ENCODE peak calls at places on chromosomes 1 and 21, in four cellular contexts. One of them, this sample, is unnamed.

GRCh38 chr1:41501581-41501980 is 17.1 kb upstream of the EDN2 start:
- DNase-seq in non-pigmented ciliary epithelial cell: no peak
- DNase-seq in NT2/D1: no peak
- DNase-seq in brain microvascular endothelial cell: no peak
- DNase-seq in this sample: no peak

GRCh38 chr1:242870944-242871343 is 346.4 kb upstream of the PLD5 start:
- DNase-seq in NT2/D1: no peak
- DNase-seq in non-pigmented ciliary epithelial cell: no peak
- DNase-seq in brain microvascular endothelial cell: no peak
- DNase-seq in this sample: no peak

GRCh38 chr1:24416666-24417391 is 1.2 kb downstream of the NIPAL3 start:
- DNase-seq in NT2/D1: no peak
- DNase-seq in non-pigmented ciliary epithelial cell: peak; percentile 98
- DNase-seq in brain microvascular endothelial cell: peak; percentile 97
- DNase-seq in this sample: peak; percentile 78

GRCh38 chr21:23886828-23887708 is 1720.2 kb downstream of the MRPL39 start:
- DNase-seq in non-pigmented ciliary epithelial cell: no peak
- DNase-seq in brain microvascular endothelial cell: no peak
- DNase-seq in NT2/D1: no peak
- DNase-seq in this sample: no peak

GRCh38 chr1:173489149-173489600 is 12.0 kb downstream of the PRDX6 start:
- DNase-seq in brain microvascular endothelial cell: no peak
- DNase-seq in non-pigmented ciliary epithelial cell: no peak
- DNase-seq in NT2/D1: no peak
- DNase-seq in this sample: no peak

GRCh38 chr21:33860332-33860879 is 55.2 kb downstream of the ATP5PO start:
- DNase-seq in NT2/D1: no peak
- DNase-seq in brain microvascular endothelial cell: no peak
- DNase-seq in non-pigmented ciliary epithelial cell: no peak
- DNase-seq in this sample: no peak

GRCh38 chr1:14421977-14422609 is 176.4 kb upstream of the KAZN start:
- DNase-seq in brain microvascular endothelial cell: no peak
- DNase-seq in non-pigmented ciliary epithelial cell: no peak
- DNase-seq in NT2/D1: no peak
- DNase-seq in this sample: no peak

GRCh38 chr1:167934407-167935251 is 1.9 kb upstream of the DCAF6 start:
- DNase-seq in non-pigmented ciliary epithelial cell: no peak
- DNase-seq in brain microvascular endothelial cell: no peak
- DNase-seq in NT2/D1: no peak
- DNase-seq in this sample: no peak

GRCh38 chr1:151130837-151131586 is 15.4 kb downstream of the SEMA6C start:
- DNase-seq in NT2/D1: peak; percentile 98
- DNase-seq in brain microvascular endothelial cell: peak; percentile 83
- DNase-seq in non-pigmented ciliary epithelial cell: peak; percentile 76
- DNase-seq in this sample: no peak

GRCh38 chr1:171913385-171913784 is 72.1 kb downstream of the DNM3 start:
- DNase-seq in non-pigmented ciliary epithelial cell: no peak
- DNase-seq in NT2/D1: no peak
- DNase-seq in brain microvascular endothelial cell: no peak
- DNase-seq in this sample: no peak

GRCh38 chr1:200038645-200038986 is 11.1 kb downstream of the NR5A2 start:
- DNase-seq in non-pigmented ciliary epithelial cell: no peak
- DNase-seq in brain microvascular endothelial cell: no peak
- DNase-seq in NT2/D1: peak; percentile 95
- DNase-seq in this sample: no peak

GRCh38 chr1:46806196-46807020 is 7.6 kb downstream of the CYP4B1 start:
- DNase-seq in non-pigmented ciliary epithelial cell: no peak
- DNase-seq in brain microvascular endothelial cell: no peak
- DNase-seq in NT2/D1: no peak
- DNase-seq in this sample: no peak

GRCh38 chr1:33082575-33083112 is 1.7 kb downstream of the AZIN2 start:
- DNase-seq in NT2/D1: no peak
- DNase-seq in non-pigmented ciliary epithelial cell: no peak
- DNase-seq in brain microvascular endothelial cell: no peak
- DNase-seq in this sample: no peak

GRCh38 chr1:195637474-195637873 is 970.8 kb downstream of the KCNT2 start:
- DNase-seq in NT2/D1: no peak
- DNase-seq in non-pigmented ciliary epithelial cell: no peak
- DNase-seq in brain microvascular endothelial cell: no peak
- DNase-seq in this sample: no peak

GRCh38 chr1:10429868-10430215 is 391 bp upstream of the CENPS start:
- DNase-seq in NT2/D1: no peak
- DNase-seq in brain microvascular endothelial cell: no peak
- DNase-seq in non-pigmented ciliary epithelial cell: no peak
- DNase-seq in this sample: no peak

GRCh38 chr1:37277366-37277765 is 197.0 kb upstream of the ZC3H12A start:
- DNase-seq in NT2/D1: no peak
- DNase-seq in brain microvascular endothelial cell: no peak
- DNase-seq in non-pigmented ciliary epithelial cell: no peak
- DNase-seq in this sample: no peak

GRCh38 chr1:165629848-165630628 is 996 bp upstream of the MGST3 start:
- DNase-seq in non-pigmented ciliary epithelial cell: no peak
- DNase-seq in NT2/D1: peak; percentile 28
- DNase-seq in brain microvascular endothelial cell: no peak
- DNase-seq in this sample: no peak

GRCh38 chr1:82978461-82979324 is 1020.2 kb downstream of the TTLL7 start:
- DNase-seq in NT2/D1: peak; percentile 88
- DNase-seq in brain microvascular endothelial cell: no peak
- DNase-seq in non-pigmented ciliary epithelial cell: no peak
- DNase-seq in this sample: no peak

GRCh38 chr1:220335668-220336067 is 63.4 kb upstream of the RAB3GAP2 start:
- DNase-seq in NT2/D1: no peak
- DNase-seq in brain microvascular endothelial cell: no peak
- DNase-seq in non-pigmented ciliary epithelial cell: no peak
- DNase-seq in this sample: no peak

GRCh38 chr1:185681034-185681633 is 53.1 kb upstream of the HMCN1 start:
- DNase-seq in non-pigmented ciliary epithelial cell: peak; percentile 5
- DNase-seq in brain microvascular endothelial cell: peak; percentile 42
- DNase-seq in NT2/D1: peak; percentile 56
- DNase-seq in this sample: no peak

GRCh38 chr1:16233431-16233830 is 3.6 kb downstream of the CPLANE2 start:
- DNase-seq in brain microvascular endothelial cell: no peak
- DNase-seq in NT2/D1: no peak
- DNase-seq in non-pigmented ciliary epithelial cell: no peak
- DNase-seq in this sample: no peak

GRCh38 chr1:32464191-32464715 is 619 bp upstream of the ZBTB8B start:
- DNase-seq in brain microvascular endothelial cell: no peak
- DNase-seq in NT2/D1: no peak
- DNase-seq in non-pigmented ciliary epithelial cell: no peak
- DNase-seq in this sample: no peak

GRCh38 chr1:163442940-163443339 is 121.2 kb downstream of the NUF2 start:
- DNase-seq in brain microvascular endothelial cell: no peak
- DNase-seq in NT2/D1: no peak
- DNase-seq in non-pigmented ciliary epithelial cell: no peak
- DNase-seq in this sample: no peak

GRCh38 chr1:17551755-17552234 is 12.3 kb downstream of the ARHGEF10L start:
- DNase-seq in non-pigmented ciliary epithelial cell: no peak
- DNase-seq in brain microvascular endothelial cell: no peak
- DNase-seq in NT2/D1: no peak
- DNase-seq in this sample: peak; percentile 23

GRCh38 chr21:26169611-26170470 is 729 bp downstream of the APP start:
- DNase-seq in NT2/D1: no peak
- DNase-seq in non-pigmented ciliary epithelial cell: no peak
- DNase-seq in brain microvascular endothelial cell: peak; percentile 45
- DNase-seq in this sample: peak; percentile 35

GRCh38 chr1:88608139-88608943 is 75.7 kb upstream of the PKN2 start:
- DNase-seq in brain microvascular endothelial cell: peak; percentile 11
- DNase-seq in non-pigmented ciliary epithelial cell: no peak
- DNase-seq in NT2/D1: no peak
- DNase-seq in this sample: no peak

GRCh38 chr1:87942165-87942564 is 613.5 kb downstream of the LMO4 start:
- DNase-seq in NT2/D1: no peak
- DNase-seq in non-pigmented ciliary epithelial cell: no peak
- DNase-seq in brain microvascular endothelial cell: no peak
- DNase-seq in this sample: no peak

This sample was measured in T1000.